ENCODE peak calls at places on chromosomes 4 and X, in ten cellular contexts. P, G, V, J, H, R, O, Z, N and K are unnamed samples.

GRCh38 chr4:58301384-58301783 is 1191.2 kb upstream of the IGFBP7 start:
- DNase-seq in P (no peak), J (no peak), G (no peak), V (no peak), N (no peak), O (no peak), Z (no peak), R (no peak), H (no peak), K (no peak)

GRCh38 chr4:100826808-100827548 is 309.2 kb upstream of the EMCN start:
- DNase-seq in G (no peak), O (no peak), P (peak; percentile 67), J (no peak), V (no peak), H (no peak), R (no peak), N (no peak), Z (no peak), K (no peak)

GRCh38 chr4:52106701-52107100 is 55.6 kb downstream of the SPATA18 start:
- DNase-seq in H (no peak), P (no peak), V (no peak), J (no peak), N (peak; percentile 78), O (no peak), Z (peak; percentile 81), R (no peak), G (no peak), K (peak; percentile 46)

GRCh38 chr4:90080116-90080515 is 47.1 kb upstream of the CCSER1 start:
- DNase-seq in R (no peak), O (no peak), J (no peak), Z (no peak), H (no peak), N (no peak), V (no peak), P (no peak), G (no peak), K (no peak)

GRCh38 chrX:11187001-11187400 is 75.9 kb downstream of the HCCS start:
- DNase-seq in Z (no peak), O (no peak), R (no peak), V (no peak), H (no peak), N (no peak), J (no peak), G (no peak), P (no peak), K (no peak)

GRCh38 chr4:9781343-9782135 is at the start of gene DRD5:
- DNase-seq in R (no peak), H (no peak), O (no peak), V (no peak), Z (no peak), N (no peak), J (no peak), P (no peak), G (peak; percentile 76), K (no peak)

GRCh38 chrX:119492463-119492862 is 24.2 kb downstream of the SLC25A5 start:
- DNase-seq in Z (no peak), G (no peak), O (no peak), J (no peak), N (no peak), P (no peak), V (no peak), R (no peak), H (no peak), K (no peak)

GRCh38 chrX:104112326-104112951 is at the start of gene ZCCHC18:
- DNase-seq in P (peak; percentile 53), G (peak; percentile 76), N (no peak), J (peak; percentile 37), O (peak; percentile 45), H (peak; percentile 47), Z (peak; percentile 20), R (peak; percentile 53), V (peak; percentile 38), K (peak; percentile 41)

GRCh38 chrX:23919706-23920320 is 12.0 kb downstream of the CXorf58 start:
- DNase-seq in Z (peak; percentile 33), V (no peak), N (no peak), R (no peak), G (no peak), O (no peak), J (no peak), H (no peak), P (no peak), K (peak; percentile 56)

GRCh38 chr4:121217385-121217784 is 53.3 kb upstream of the TNIP3 start:
- DNase-seq in V (no peak), N (peak; percentile 32), J (no peak), G (no peak), R (no peak), P (peak; percentile 38), Z (peak; percentile 40), O (no peak), H (no peak), K (peak; percentile 6)

GRCh38 chrX:111098874-111099273 is 2.9 kb downstream of the PAK3 start:
- DNase-seq in O (peak; percentile 51), P (peak; percentile 56), J (peak; percentile 39), H (no peak), G (peak; percentile 78), Z (peak; percentile 23), R (peak; percentile 51), V (peak; percentile 42), N (no peak), K (no peak)

GRCh38 chrX:78658851-78659744 is at the start of gene RTL3:
- DNase-seq in Z (peak; percentile 86), R (no peak), J (no peak), V (no peak), H (peak; percentile 44), N (peak; percentile 69), G (no peak), O (no peak), P (peak; percentile 25), K (peak; percentile 86)

GRCh38 chr4:183906736-183907651 is 1.9 kb downstream of the STOX2 start:
- DNase-seq in P (no peak), H (no peak), N (no peak), R (no peak), V (no peak), G (no peak), O (no peak), J (no peak), Z (no peak), K (no peak)

GRCh38 chr4:145797278-145797677 is 117.3 kb downstream of the C4orf51 start:
- DNase-seq in O (no peak), P (no peak), V (no peak), N (no peak), R (no peak), Z (no peak), H (no peak), G (no peak), J (no peak), K (no peak)

GRCh38 chr4:107978716-107979451 is 10.8 kb upstream of the HADH start:
- DNase-seq in G (no peak), R (no peak), H (no peak), N (no peak), P (no peak), O (no peak), V (no peak), J (no peak), Z (no peak), K (no peak)

GRCh38 chrX:107480272-107480671 is 30.8 kb downstream of the FRMPD3 start:
- DNase-seq in O (no peak), Z (no peak), J (no peak), P (no peak), N (no peak), H (peak; percentile 3), R (no peak), V (no peak), G (no peak), K (no peak)

DNA sequence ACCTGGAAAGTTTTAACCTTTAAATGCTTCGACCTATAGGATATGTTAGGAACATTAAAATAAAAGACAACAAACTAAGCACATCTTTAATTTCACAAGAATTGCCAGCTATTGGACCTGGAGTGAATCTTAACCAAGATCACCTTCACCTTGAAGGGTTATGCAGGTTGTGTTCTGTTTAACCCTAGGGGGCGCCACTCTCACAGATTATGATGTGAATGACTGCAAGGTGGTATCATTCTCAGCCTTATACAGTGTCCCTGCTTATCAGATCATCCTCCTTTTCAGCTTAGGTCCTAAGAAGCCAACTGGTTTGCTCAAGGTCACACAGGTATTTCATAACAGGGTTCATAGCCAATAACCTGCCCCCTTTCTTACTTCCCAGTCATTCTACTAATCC is 23.5 kb downstream of the INTS6L start:
- DNase-seq in Z (no peak), G (no peak), N (no peak), R (no peak), O (peak; percentile 18), H (no peak), J (no peak), P (peak; percentile 41), V (peak; percentile 30), K (no peak)
- TF ChIP-seq CTCF in Z (peak; percentile 26), G (no peak), N (no peak), R (peak; percentile 8), O (peak; percentile 26), H (no peak), J (no peak), P (peak; percentile 40), V (peak; percentile 16), K (no peak)

DNA sequence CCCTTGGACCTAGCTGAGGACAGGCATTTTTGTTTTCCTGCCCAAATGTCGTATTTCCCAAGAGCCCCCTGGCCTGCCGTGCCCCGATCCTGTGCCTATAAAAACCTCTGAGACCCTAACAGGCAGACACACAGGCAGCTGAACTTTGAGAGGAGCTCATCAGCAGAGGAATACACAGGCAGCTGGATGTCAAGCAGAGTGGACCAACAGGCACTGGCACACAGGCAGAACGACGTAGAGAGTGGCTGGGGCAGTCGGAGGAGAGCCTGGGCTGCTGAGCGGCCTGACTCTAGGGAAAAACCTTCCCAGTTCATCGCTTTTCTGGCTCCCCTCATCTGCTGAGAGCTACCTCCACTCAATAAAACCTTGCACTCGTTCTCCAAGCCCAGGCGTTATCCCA is 896.1 kb downstream of the PCDH18 start:
- DNase-seq in J (no peak), N (no peak), G (peak; percentile 39), P (no peak), R (no peak), O (no peak), V (no peak), Z (no peak), H (no peak), K (no peak)
- H3K4me3 ChIP-seq in J (no peak overlapping the region), N (no peak overlapping the region), G (no peak overlapping the region), P (no peak overlapping the region), R (no peak overlapping the region), O (no peak overlapping the region), V (no peak overlapping the region), Z (no peak overlapping the region), H (no peak overlapping the region), K (no peak overlapping the region)

DNA sequence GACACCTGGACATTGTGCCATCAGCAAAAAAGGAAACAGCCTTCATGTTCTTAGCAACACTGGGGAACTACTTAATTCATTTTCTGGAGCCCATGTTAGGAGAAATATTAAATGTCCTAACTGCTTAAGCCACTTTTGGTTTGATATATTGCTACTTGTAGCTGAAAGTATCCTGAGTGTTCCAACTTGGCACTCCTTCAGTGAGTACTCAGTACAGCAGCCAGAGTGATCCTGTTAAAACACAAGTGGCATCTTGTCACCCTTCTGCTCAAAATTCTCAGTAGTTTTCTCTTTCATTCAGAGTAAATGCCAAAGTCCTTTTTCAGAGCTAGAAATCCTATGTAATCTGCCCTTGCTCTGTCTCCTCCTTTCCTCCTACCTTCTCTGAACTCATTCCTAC is 522.0 kb downstream of the GRID2 start:
- DNase-seq in P (no peak), V (no peak), Z (no peak), J (no peak), G (no peak), N (no peak), O (no peak), R (no peak), H (no peak), K (no peak)
- TF ChIP-seq CTCF in P (no peak), V (no peak), Z (no peak), J (no peak), G (no peak), N (no peak), O (no peak), R (no peak), H (no peak), K (no peak)

GRCh38 chrX:64395568-64395929 is 297 bp upstream of the MTMR8 start:
- DNase-seq in H (no peak), N (no peak), R (no peak), G (no peak), O (no peak), Z (no peak), V (no peak), J (no peak), P (no peak), K (no peak)
- H3K4me3 ChIP-seq in H (peak overlapping the region; percentile 67), N (no peak overlapping the region), R (peak overlapping the region; percentile 64), G (peak overlapping the region; percentile 52), O (peak overlapping the region; percentile 60), Z (no peak overlapping the region), V (peak overlapping the region; percentile 53), J (peak overlapping the region; percentile 71), P (peak overlapping the region; percentile 76), K (no peak overlapping the region)